ENCODE peak calls at places on chromosomes 3 and 15, in seven cellular contexts. J is fibroblast of pulmonary artery; R is germinal center; F is effector CD4-positive, alpha-beta T cell; G is T-helper 2 cell; Q is amniotic stem cell; W is mesenteric fat pad. O is an unnamed sample.

GRCh38 chr3:124351430-124352142 is 359.7 kb upstream of the ROPN1 start:
- DNase-seq in J (peak), R (peak), F (no peak), G (no peak), Q (peak), W (no peak), O (no peak)

GRCh38 chr15:60982249-60982932 is 246.7 kb downstream of the RORA start:
- DNase-seq in J (peak), R (no peak), F (no peak), G (no peak), Q (no peak), W (no peak), O (no peak)

GRCh38 chr3:125115640-125116039 is 59.8 kb upstream of the HEG1 start:
- DNase-seq in J (peak), R (no peak), F (no peak), G (no peak), Q (peak), W (no peak), O (no peak)

GRCh38 chr15:41464889-41465580 is 28.6 kb upstream of the ITPKA start:
- DNase-seq in J (no peak), R (no peak), F (no peak), G (no peak), Q (no peak), W (no peak), O (no peak)

GRCh38 chr3:50372349-50372748 is 13.0 kb upstream of the TMEM115 start:
- DNase-seq in J (no peak), R (no peak), F (no peak), G (no peak), Q (no peak), W (no peak), O (no peak)

GRCh38 chr15:78040653-78041244 is 36.8 kb downstream of the TBC1D2B start:
- DNase-seq in J (no peak), R (no peak), F (no peak), G (no peak), Q (no peak), W (no peak), O (no peak)

GRCh38 chr15:70088427-70088826 is 9.3 kb downstream of the TLE3 start:
- DNase-seq in J (no peak), R (no peak), F (no peak), G (no peak), Q (no peak), W (no peak), O (no peak)

GRCh38 chr3:13379191-13379830 is 40.8 kb downstream of the NUP210 start:
- DNase-seq in J (peak), R (no peak), F (no peak), G (no peak), Q (peak), W (no peak), O (no peak)

GRCh38 chr3:109275702-109276293 is 40.5 kb downstream of the DPPA2 start:
- DNase-seq in J (peak), R (no peak), F (no peak), G (no peak), Q (peak), W (no peak), O (no peak)

GRCh38 chr3:31166249-31166885 is 271.9 kb upstream of the GADL1 start:
- DNase-seq in J (peak), R (no peak), F (no peak), G (no peak), Q (no peak), W (no peak), O (no peak)

GRCh38 chr3:161372321-161373260 is 1.3 kb upstream of the SPTSSB start:
- DNase-seq in J (no peak), R (peak), F (no peak), G (peak), Q (no peak), W (no peak), O (peak)

GRCh38 chr3:74273091-74273490 is 341.4 kb downstream of the CNTN3 start:
- DNase-seq in J (peak), R (no peak), F (no peak), G (no peak), Q (no peak), W (no peak), O (no peak)

GRCh38 chr15:65930134-65930533 is 60.8 kb downstream of the RAB11A start:
- DNase-seq in J (no peak), R (no peak), F (no peak), G (no peak), Q (no peak), W (no peak), O (no peak)

GRCh38 chr3:188351648-188352047 is 197.7 kb downstream of the LPP start:
- DNase-seq in J (no peak), R (no peak), F (no peak), G (no peak), Q (no peak), W (no peak), O (no peak)

GRCh38 chr3:106560451-106560966 is 691.7 kb upstream of the CBLB start:
- DNase-seq in J (peak), R (no peak), F (no peak), G (no peak), Q (peak), W (no peak), O (no peak)

GRCh38 chr15:77470227-77470626 is 49.5 kb downstream of the HMG20A start:
- DNase-seq in J (no peak), R (no peak), F (no peak), G (no peak), Q (no peak), W (no peak), O (no peak)

GRCh38 chr3:31196881-31197364 is 302.5 kb upstream of the GADL1 start:
- DNase-seq in J (peak), R (no peak), F (no peak), G (no peak), Q (peak), W (no peak), O (no peak)

GRCh38 chr15:42191610-42192346 is 16.3 kb downstream of the VPS39 start:
- DNase-seq in J (no peak), R (peak), F (no peak), G (no peak), Q (no peak), W (no peak), O (no peak)

GRCh38 chr15:70079831-70080230 is 17.9 kb downstream of the TLE3 start:
- DNase-seq in J (no peak), R (no peak), F (no peak), G (no peak), Q (no peak), W (no peak), O (no peak)

O was measured in RWPE2.